ENCODE peak calls at places on chromosomes 13 and 19, in nine cellular contexts. A is fibroblast of mammary gland, I is fibroblast of the aortic adventitia, X is adrenal gland, Z is H7, G is stomach, O is BJ, Q is right cardiac atrium, C is cardiac muscle cell. T is an unnamed sample.

GRCh38 chr19:1260749-1261511 is 8.2 kb upstream of the CIRBP start:
- DNase-seq in A (peak; percentile 95), I (peak; percentile 96), X (peak; percentile 97), Z (peak; percentile 100), G (peak; percentile 97), O (no peak), Q (peak; percentile 99), C (peak; percentile 98), T (peak; percentile 99)

GRCh38 chr13:50684366-50684765 is 159.1 kb downstream of the DLEU7 start:
- DNase-seq in A (no peak), I (no peak), X (no peak), Z (no peak), G (no peak), O (no peak), Q (no peak), C (no peak), T (no peak)

GRCh38 chr19:55172741-55173140 is 6.3 kb upstream of the DNAAF3 start:
- DNase-seq in A (peak; percentile 78), I (peak; percentile 76), X (no peak), Z (peak; percentile 66), G (no peak), O (no peak), Q (no peak), C (no peak), T (no peak)

GRCh38 chr19:19595171-19595701 is 23.3 kb downstream of the PBX4 start:
- DNase-seq in A (peak; percentile 74), I (peak; percentile 17), X (no peak), Z (no peak), G (peak; percentile 76), O (no peak), Q (no peak), C (no peak), T (no peak)

GRCh38 chr19:14162871-14163297 is 26.5 kb upstream of the ASF1B start:
- DNase-seq in A (no peak), I (no peak), X (no peak), Z (no peak), G (no peak), O (no peak), Q (no peak), C (no peak), T (no peak)

GRCh38 chr19:15439078-15439799 is 10.5 kb downstream of the WIZ start:
- DNase-seq in A (no peak), I (no peak), X (no peak), Z (no peak), G (no peak), O (no peak), Q (no peak), C (no peak), T (peak; percentile 45)

GRCh38 chr13:112861876-112862615 is 107.0 kb upstream of the MCF2L start:
- DNase-seq in A (no peak), I (no peak), X (no peak), Z (no peak), G (peak; percentile 10), O (no peak), Q (no peak), C (no peak), T (peak; percentile 61)

GRCh38 chr19:492091-492531 is 4.2 kb upstream of the MADCAM1 start:
- DNase-seq in A (no peak), I (peak; percentile 11), X (peak; percentile 49), Z (peak; percentile 93), G (no peak), O (no peak), Q (peak; percentile 65), C (no peak), T (no peak)

GRCh38 chr19:54017266-54017665 is 25.8 kb downstream of the CACNG6 start:
- DNase-seq in A (peak; percentile 31), I (peak; percentile 66), X (no peak), Z (no peak), G (no peak), O (no peak), Q (no peak), C (no peak), T (no peak)

GRCh38 chr19:29542776-29543175 is 17.0 kb downstream of the VSTM2B start:
- DNase-seq in A (no peak), I (no peak), X (no peak), Z (no peak), G (no peak), O (no peak), Q (no peak), C (no peak), T (no peak)

GRCh38 chr13:66528903-66529576 is 701.1 kb downstream of the PCDH9 start:
- DNase-seq in A (no peak), I (no peak), X (no peak), Z (no peak), G (no peak), O (no peak), Q (no peak), C (no peak), T (no peak)

GRCh38 chr19:12365094-12365371 is 450 bp downstream of the ZNF442 start:
- DNase-seq in A (peak; percentile 11), I (peak; percentile 38), X (no peak), Z (peak; percentile 81), G (peak; percentile 30), O (no peak), Q (no peak), C (no peak), T (no peak)

GRCh38 chr19:30694156-30694555 is 322.0 kb downstream of the ZNF536 start:
- DNase-seq in A (no peak), I (no peak), X (no peak), Z (no peak), G (no peak), O (no peak), Q (no peak), C (no peak), T (no peak)

GRCh38 chr19:30690935-30691505 is 318.8 kb downstream of the ZNF536 start:
- DNase-seq in A (no peak), I (no peak), X (no peak), Z (peak; percentile 59), G (no peak), O (no peak), Q (no peak), C (no peak), T (no peak)

GRCh38 chr19:30693179-30693578 is 321.0 kb downstream of the ZNF536 start:
- DNase-seq in A (no peak), I (no peak), X (no peak), Z (no peak), G (no peak), O (no peak), Q (no peak), C (no peak), T (no peak)

GRCh38 chr19:30691767-30692516 is 319.8 kb downstream of the ZNF536 start:
- DNase-seq in A (peak; percentile 5), I (peak; percentile 13), X (no peak), Z (no peak), G (no peak), O (no peak), Q (no peak), C (no peak), T (no peak)

GRCh38 chr19:30692517-30692870 is 320.3 kb downstream of the ZNF536 start:
- DNase-seq in A (no peak), I (no peak), X (no peak), Z (no peak), G (no peak), O (no peak), Q (no peak), C (no peak), T (no peak)
- H3K4me3 ChIP-seq in A (no peak overlapping the region), I (peak overlapping the region; percentile 37), X (no peak overlapping the region), Z (no peak overlapping the region), G (peak overlapping the region; percentile 5), O (no peak overlapping the region), Q (peak overlapping the region; percentile 6), C (no peak overlapping the region), T (no peak overlapping the region)

GRCh38 chr19:3367572-3368440 is 1.4 kb downstream of the NFIC start:
- DNase-seq in A (peak; percentile 34), I (no peak), X (peak; percentile 64), Z (peak; percentile 77), G (no peak), O (no peak), Q (peak; percentile 68), C (no peak), T (no peak)

GRCh38 chr19:3369337-3370213 is 3.2 kb downstream of the NFIC start:
- DNase-seq in A (peak; percentile 76), I (no peak), X (peak; percentile 85), Z (peak; percentile 82), G (peak; percentile 72), O (no peak), Q (peak; percentile 85), C (no peak), T (peak; percentile 87)

GRCh38 chr19:3368848-3369336 is 2.5 kb downstream of the NFIC start:
- DNase-seq in A (peak; percentile 52), I (peak; percentile 59), X (peak; percentile 38), Z (no peak), G (no peak), O (no peak), Q (no peak), C (no peak), T (no peak)

GRCh38 chr19:3366761-3367571 is 583 bp downstream of the NFIC start:
- DNase-seq in A (no peak), I (no peak), X (peak; percentile 78), Z (peak; percentile 93), G (no peak), O (no peak), Q (peak; percentile 84), C (peak; percentile 59), T (peak; percentile 89)

GRCh38 chr19:3368441-3368795 is 2.0 kb downstream of the NFIC start:
- DNase-seq in A (no peak), I (no peak), X (peak; percentile 38), Z (peak; percentile 75), G (no peak), O (no peak), Q (peak; percentile 50), C (no peak), T (no peak)
- H3K4me3 ChIP-seq in A (peak overlapping the region; percentile 82), I (peak overlapping the region; percentile 78), X (peak overlapping the region; percentile 94), Z (no peak overlapping the region), G (peak overlapping the region; percentile 95), O (peak overlapping the region; percentile 88), Q (peak overlapping the region; percentile 95), C (no peak overlapping the region), T (peak overlapping the region; percentile 0)

GRCh38 chr13:31755803-31756212 is 16.5 kb downstream of the RXFP2 start:
- DNase-seq in A (peak; percentile 96), I (peak; percentile 35), X (no peak), Z (no peak), G (no peak), O (peak; percentile 82), Q (no peak), C (no peak), T (no peak)

GRCh38 chr13:31761951-31762350 is 22.6 kb downstream of the RXFP2 start:
- DNase-seq in A (peak; percentile 80), I (no peak), X (no peak), Z (no peak), G (no peak), O (no peak), Q (no peak), C (no peak), T (no peak)

GRCh38 chr13:31755211-31755610 is 15.9 kb downstream of the RXFP2 start:
- DNase-seq in A (no peak), I (no peak), X (no peak), Z (no peak), G (no peak), O (no peak), Q (no peak), C (no peak), T (no peak)

GRCh38 chr13:31756346-31756745 is 17.0 kb downstream of the RXFP2 start:
- DNase-seq in A (peak; percentile 100), I (peak; percentile 90), X (no peak), Z (no peak), G (no peak), O (peak; percentile 87), Q (no peak), C (no peak), T (no peak)
- H3K4me3 ChIP-seq in A (no peak overlapping the region), I (no peak overlapping the region), X (no peak overlapping the region), Z (no peak overlapping the region), G (no peak overlapping the region), O (no peak overlapping the region), Q (no peak overlapping the region), C (no peak overlapping the region), T (no peak overlapping the region)

GRCh38 chr13:33279414-33279813 is 6.1 kb downstream of the STARD13 start:
- DNase-seq in A (no peak), I (no peak), X (no peak), Z (no peak), G (no peak), O (no peak), Q (no peak), C (no peak), T (no peak)
- H3K4me3 ChIP-seq in A (no peak overlapping the region), I (no peak overlapping the region), X (no peak overlapping the region), Z (no peak overlapping the region), G (no peak overlapping the region), O (no peak overlapping the region), Q (no peak overlapping the region), C (no peak overlapping the region), T (no peak overlapping the region)

T was measured in kidney.